ENCODE peak calls at places on chromosomes 4 and X, in four cellular contexts. C is A673, G is fibroblast of pulmonary artery, B is fibroblast of lung. W is an unnamed sample.

GRCh38 chrX:38151426-38151825 is 69.2 kb downstream of the SRPX start:
- DNase-seq in C (no peak), G (no peak), B (no peak), W (no peak)

GRCh38 chrX:41265615-41266014 is 68.3 kb upstream of the DDX3X start:
- DNase-seq in C (peak; percentile 59), G (peak; percentile 44), B (peak; percentile 69), W (peak; percentile 86)

GRCh38 chrX:145881175-145881867 is 63.7 kb downstream of the SLITRK2 start:
- DNase-seq in C (no peak), G (no peak), B (no peak), W (no peak)

GRCh38 chr4:95835672-95836071 is 4.2 kb upstream of the PDHA2 start:
- DNase-seq in C (peak; percentile 49), G (no peak), B (peak; percentile 1), W (no peak)

GRCh38 chr4:54783402-54784110 is 125.8 kb downstream of the KIT start:
- DNase-seq in C (no peak), G (no peak), B (peak; percentile 11), W (peak; percentile 6)

GRCh38 chr4:81069706-81070331 is 39.3 kb downstream of the BMP3 start:
- DNase-seq in C (peak; percentile 64), G (peak; percentile 94), B (peak; percentile 95), W (peak; percentile 90)

GRCh38 chr4:142045996-142046395 is 409.6 kb downstream of the IL15 start:
- DNase-seq in C (no peak), G (no peak), B (no peak), W (no peak)

GRCh38 chr4:85932371-85933305 is 427.2 kb downstream of the MAPK10 start:
- DNase-seq in C (peak; percentile 4), G (peak; percentile 42), B (no peak), W (no peak)

GRCh38 chr4:99645638-99646037 is 12.0 kb downstream of the C4orf54 start:
- DNase-seq in C (no peak), G (no peak), B (peak; percentile 9), W (no peak)

GRCh38 chr4:126144838-126145237 is 830.1 kb downstream of the FAT4 start:
- DNase-seq in C (no peak), G (no peak), B (no peak), W (no peak)

GRCh38 chrX:39821011-39821708 is 276.6 kb downstream of the BCOR start:
- DNase-seq in C (peak; percentile 58), G (no peak), B (peak; percentile 29), W (peak; percentile 33)

GRCh38 chr4:26839534-26839951 is 21.1 kb upstream of the STIM2 start:
- DNase-seq in C (peak; percentile 93), G (peak; percentile 26), B (peak; percentile 63), W (peak; percentile 84)

GRCh38 chr4:1722551-1723071 is 1.3 kb downstream of the TACC3 start:
- DNase-seq in C (no peak), G (no peak), B (no peak), W (no peak)

GRCh38 chr4:39357002-39357401 is 9.2 kb downstream of the RFC1 start:
- DNase-seq in C (no peak), G (no peak), B (no peak), W (no peak)

GRCh38 chr4:94676910-94677309 is 80.8 kb upstream of the BMPR1B start:
- DNase-seq in C (no peak), G (peak; percentile 31), B (no peak), W (no peak)

GRCh38 chr4:5998333-5998936 is 19.8 kb downstream of the C4orf50 start:
- DNase-seq in C (peak; percentile 77), G (peak; percentile 66), B (peak; percentile 56), W (peak; percentile 61)

GRCh38 chr4:56326363-56326762 is 60.9 kb downstream of the AASDH start:
- DNase-seq in C (peak; percentile 1), G (peak; percentile 6), B (no peak), W (no peak)

GRCh38 chrX:40780123-40780522 is 44.8 kb upstream of the MED14 start:
- DNase-seq in C (no peak), G (no peak), B (no peak), W (no peak)

GRCh38 chr4:3713346-3713745 is 52.8 kb upstream of the ADRA2C start:
- DNase-seq in C (no peak), G (no peak), B (no peak), W (no peak)

GRCh38 chr4:1765409-1766335 is 27.4 kb upstream of the FGFR3 start:
- DNase-seq in C (no peak), G (no peak), B (no peak), W (no peak)

GRCh38 chr4:21192367-21192766 is 492.1 kb downstream of the PACRGL start:
- DNase-seq in C (no peak), G (no peak), B (no peak), W (no peak)

DNA sequence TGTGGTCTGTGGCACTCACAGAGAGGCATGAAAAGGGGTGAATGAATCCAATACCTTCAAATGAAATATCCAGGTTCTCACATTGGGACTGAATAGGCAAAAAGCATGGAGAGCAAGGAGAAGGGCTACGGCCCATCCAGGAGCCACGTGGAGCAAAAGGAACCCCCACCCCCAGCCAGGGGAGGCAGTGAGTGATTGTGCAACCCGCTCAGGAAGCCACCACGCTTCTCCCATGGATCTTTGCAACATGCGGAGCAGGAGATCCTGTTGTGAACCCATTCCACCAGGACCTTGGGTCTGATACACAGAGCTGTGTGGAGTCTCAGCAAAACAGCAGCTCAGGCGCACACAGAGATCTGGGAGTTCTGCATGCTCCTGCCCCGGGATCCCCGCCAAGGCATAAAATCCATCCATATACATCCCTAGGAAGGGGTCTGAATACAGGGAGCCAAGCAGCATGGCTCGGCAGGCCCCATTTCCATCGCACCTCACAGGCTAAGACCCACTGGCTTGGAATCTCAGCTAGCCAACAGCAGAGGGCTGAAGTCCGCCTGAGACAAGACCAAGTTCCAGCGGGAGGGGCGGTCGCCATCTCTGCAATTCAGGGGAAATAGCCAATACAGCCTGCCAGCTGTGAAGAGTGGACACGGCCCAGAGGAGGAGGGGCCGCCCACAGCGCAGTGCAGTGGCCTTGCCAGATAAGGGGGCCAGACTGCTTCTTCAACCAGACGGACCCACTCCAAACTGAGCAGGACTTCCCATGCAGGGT is 80.2 kb downstream of the FGF16 start:
- DNase-seq in C (no peak), G (peak; percentile 23), B (peak; percentile 42), W (peak; percentile 7)
- H3K4me3 ChIP-seq in C (no peak overlapping the region), G (no peak overlapping the region), B (no peak overlapping the region), W (no peak overlapping the region)

GRCh38 chr4:83454626-83455025 is 997 bp downstream of the HELQ start:
- DNase-seq in C (peak; percentile 1), G (peak; percentile 20), B (peak; percentile 16), W (peak; percentile 17)

GRCh38 chr4:83456184-83456501 is 285 bp downstream of the MRPS18C start:
- DNase-seq in C (no peak), G (no peak), B (no peak), W (no peak)

DNA sequence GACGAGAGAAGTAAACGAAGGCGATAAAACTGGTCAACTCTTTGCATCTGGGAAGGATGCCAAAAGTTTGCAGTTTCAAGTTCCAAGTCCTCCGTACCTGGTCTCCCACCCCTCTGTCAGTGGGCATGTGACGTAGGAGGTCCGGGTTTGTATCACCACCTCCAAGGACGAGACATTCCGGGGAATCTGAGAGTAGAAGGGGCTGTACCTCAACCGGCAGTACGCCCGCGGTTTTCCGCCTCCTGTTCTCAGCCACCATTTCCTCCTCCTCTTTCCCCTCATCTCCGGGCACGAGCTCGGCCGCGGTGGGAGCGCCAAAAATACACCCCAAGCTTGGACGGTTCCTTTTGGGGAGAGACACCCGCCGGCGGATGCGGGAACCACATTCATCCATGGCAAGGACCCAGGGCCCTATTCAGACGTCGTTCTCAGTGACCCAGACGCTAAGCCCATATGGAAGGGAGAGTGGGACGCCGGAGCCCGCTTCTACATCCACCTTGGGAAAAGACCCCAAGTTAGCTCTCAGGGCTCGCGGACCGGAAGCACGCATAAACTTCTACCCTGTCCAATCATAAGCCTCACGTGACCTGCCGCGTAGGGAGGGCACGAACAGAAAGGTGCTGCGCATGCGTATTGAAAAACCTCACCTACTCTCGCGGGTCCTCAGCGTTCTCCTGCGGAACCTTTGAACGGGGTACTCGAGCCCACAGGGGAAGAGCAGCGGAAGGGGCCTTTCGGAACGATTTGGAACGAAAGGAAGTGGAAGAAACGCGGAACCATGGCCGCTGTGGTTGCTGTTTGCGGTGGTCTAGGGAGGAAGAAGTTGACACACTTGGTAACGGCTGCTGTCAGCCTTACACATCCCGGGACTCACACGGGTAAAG is at the start of the genes HELQ and MRPS18C:
- DNase-seq in C (peak; percentile 97), G (peak; percentile 100), B (peak; percentile 99), W (peak; percentile 99)
- TF ChIP-seq CTCF in C (peak; percentile 16), G (peak; percentile 24), B (peak; percentile 40), W (peak; percentile 19)

GRCh38 chr4:78557841-78558240 is 6.3 kb downstream of the ANXA3 start:
- DNase-seq in C (no peak), G (no peak), B (no peak), W (no peak)

GRCh38 chr4:78551420-78552351 is at the start of gene ANXA3:
- DNase-seq in C (no peak), G (no peak), B (no peak), W (no peak)

GRCh38 chr4:78556655-78557054 is 5.1 kb downstream of the ANXA3 start:
- DNase-seq in C (no peak), G (no peak), B (no peak), W (no peak)

GRCh38 chr4:78553526-78554060 is 2.0 kb downstream of the ANXA3 start:
- DNase-seq in C (no peak), G (peak; percentile 42), B (peak; percentile 33), W (no peak)

DNA sequence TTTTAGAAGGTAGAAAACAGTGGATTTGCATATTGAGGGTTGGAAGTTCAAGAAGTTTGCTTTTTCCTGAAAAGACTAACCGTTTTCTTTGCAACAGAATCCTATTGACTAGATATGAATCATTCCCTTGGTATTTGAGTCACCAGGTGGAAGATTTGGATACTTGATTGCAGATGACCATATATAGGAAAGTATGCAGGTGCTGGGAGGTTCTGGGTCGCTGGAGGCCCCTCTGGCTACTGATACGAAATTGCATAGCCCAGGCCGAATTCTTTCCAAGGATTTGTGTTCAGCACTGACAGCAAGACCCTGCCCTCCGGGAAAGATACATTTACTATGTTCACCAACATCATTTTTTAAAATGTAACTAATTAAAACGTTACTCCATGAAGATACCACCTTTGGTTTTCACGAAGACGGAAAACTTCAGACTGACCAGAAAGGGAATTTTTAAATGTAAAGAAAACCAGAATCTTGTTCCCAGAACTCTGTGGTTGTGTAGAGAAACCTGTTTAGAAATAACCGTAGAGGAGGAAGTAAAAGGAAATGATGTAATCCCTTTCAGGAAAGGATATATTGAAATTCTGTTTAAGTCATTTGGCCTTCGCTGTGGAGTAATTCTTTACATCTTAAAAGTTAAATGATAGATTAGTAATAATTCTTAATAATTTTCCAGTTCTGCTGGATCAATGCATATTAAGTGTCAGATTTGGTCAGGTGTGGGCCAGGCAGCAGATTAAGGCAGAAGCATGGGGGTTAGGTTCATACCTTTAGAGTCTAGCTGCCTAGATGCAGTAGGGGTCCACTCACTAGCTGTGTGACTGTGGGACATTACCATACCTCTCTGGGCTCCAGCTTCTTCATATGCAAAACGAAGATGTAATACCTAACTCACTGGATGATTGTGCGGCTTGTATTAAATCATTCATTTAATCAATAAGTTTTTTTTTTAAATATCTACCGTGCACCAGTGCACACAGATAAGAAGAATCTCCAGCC is 1.1 kb downstream of the ANXA3 start:
- DNase-seq in C (no peak), G (peak; percentile 34), B (no peak), W (no peak)
- H3K4me3 ChIP-seq in C (no peak overlapping the region), G (peak overlapping the region; percentile 56), B (no peak overlapping the region), W (no peak overlapping the region)

DNA sequence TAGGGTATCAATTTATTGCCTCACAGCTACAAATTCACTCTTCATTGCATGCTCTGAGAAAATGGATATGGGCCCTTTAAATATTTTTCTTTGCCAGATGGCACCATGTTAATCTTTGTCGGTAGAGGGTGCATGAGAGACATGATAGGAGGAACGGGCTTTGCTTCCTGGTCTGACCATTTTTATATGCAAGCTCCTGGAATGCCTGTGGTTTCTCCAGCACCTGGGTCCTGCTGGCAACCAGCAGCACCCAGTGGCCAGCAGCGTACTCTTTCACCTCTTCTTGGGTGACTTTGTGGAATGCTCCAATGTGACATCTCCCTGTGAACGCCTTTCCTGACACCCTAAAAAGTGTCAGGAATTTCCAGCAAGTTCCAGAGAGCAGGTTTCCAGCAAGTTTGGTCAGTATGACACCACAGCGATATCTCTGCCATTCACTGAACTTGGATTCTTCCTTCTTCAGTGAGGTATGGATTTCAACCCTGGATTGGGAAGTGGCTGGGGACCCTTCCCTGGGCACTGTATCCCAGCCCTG is 140.3 kb upstream of the PGRMC2 start:
- DNase-seq in C (peak; percentile 64), G (peak; percentile 86), B (peak; percentile 73), W (peak; percentile 79)
- TF ChIP-seq CTCF in C (peak; percentile 59), G (peak; percentile 63), B (peak; percentile 50), W (peak; percentile 74)

W was measured in fibroblast of mammary gland.